ENCODE peak calls at places on chromosomes 6 and 20, in seven cellular contexts. S, J, D, P, M, R and Q are unnamed samples.

GRCh38 chr6:25576920-25577319 is 75.1 kb upstream of the SCGN start:
- DNase-seq in D (no peak), P (no peak), M (no peak), J (no peak), S (no peak), R (no peak), Q (peak)

GRCh38 chr6:68718379-68719073 is 83.4 kb downstream of the ADGRB3 start:
- DNase-seq in M (no peak), R (no peak), D (peak), P (no peak), J (no peak), S (no peak), Q (no peak)

GRCh38 chr20:8646026-8646425 is 422.9 kb upstream of the PLCB4 start:
- DNase-seq in J (no peak), P (peak), M (no peak), S (no peak), D (no peak), R (no peak), Q (no peak)

GRCh38 chr6:116611020-116611419 is 5.3 kb upstream of the RSPH4A start:
- DNase-seq in M (no peak), P (no peak), J (no peak), S (no peak), R (no peak), D (no peak), Q (no peak)

GRCh38 chr6:17580518-17581048 is 19.5 kb upstream of the FAM8A1 start:
- DNase-seq in R (no peak), J (no peak), S (no peak), M (no peak), D (peak), P (no peak), Q (peak)

GRCh38 chr6:133757330-133757729 is 131.6 kb upstream of the TCF21 start:
- DNase-seq in S (no peak), M (no peak), R (no peak), J (no peak), P (no peak), D (no peak), Q (no peak)

GRCh38 chr6:9121551-9121950 is 686.2 kb upstream of the SLC35B3 start:
- DNase-seq in M (no peak), D (no peak), P (peak), S (no peak), R (no peak), J (no peak), Q (no peak)

GRCh38 chr6:170176621-170177382 is 114.1 kb downstream of the DLL1 start:
- DNase-seq in P (no peak), R (no peak), D (peak), J (peak), S (no peak), M (no peak), Q (no peak)